ENCODE peak calls at places on chromosomes 7 and 10, in five cellular contexts. One of them, this sample, is unnamed.

GRCh38 chr7:19982841-19983835 is 209.7 kb upstream of the TMEM196 start:
- DNase-seq in fibroblast of the aortic adventitia: peak; percentile 93
- DNase-seq in Peyer's patch: peak; percentile 20
- DNase-seq in Calu3: peak; percentile 61
- DNase-seq in BJ: peak; percentile 7
- DNase-seq in this sample: no peak

GRCh38 chr10:61789031-61789430 is 112.5 kb upstream of the ARID5B start:
- DNase-seq in fibroblast of the aortic adventitia: no peak
- DNase-seq in Peyer's patch: no peak
- DNase-seq in Calu3: no peak
- DNase-seq in BJ: no peak
- DNase-seq in this sample: no peak

GRCh38 chr7:157211710-157212109 is 73.0 kb downstream of the UBE3C start:
- DNase-seq in fibroblast of the aortic adventitia: peak; percentile 45
- DNase-seq in Peyer's patch: no peak
- DNase-seq in Calu3: no peak
- DNase-seq in BJ: no peak
- DNase-seq in this sample: no peak

GRCh38 chr10:1564791-1565190 is 172.5 kb downstream of the ADARB2 start:
- DNase-seq in fibroblast of the aortic adventitia: no peak
- DNase-seq in Peyer's patch: no peak
- DNase-seq in Calu3: no peak
- DNase-seq in BJ: no peak
- DNase-seq in this sample: no peak

GRCh38 chr7:3244241-3244814 is 56.7 kb upstream of the SDK1 start:
- DNase-seq in fibroblast of the aortic adventitia: peak; percentile 73
- DNase-seq in Peyer's patch: no peak
- DNase-seq in Calu3: peak; percentile 58
- DNase-seq in BJ: no peak
- DNase-seq in this sample: no peak

GRCh38 chr10:99658622-99659030 is 683 bp upstream of the ENTPD7 start:
- DNase-seq in fibroblast of the aortic adventitia: peak; percentile 47
- DNase-seq in Peyer's patch: peak; percentile 70
- DNase-seq in Calu3: no peak
- DNase-seq in BJ: no peak
- DNase-seq in this sample: no peak

GRCh38 chr7:21898265-21898930 is 47.3 kb downstream of the CDCA7L start:
- DNase-seq in fibroblast of the aortic adventitia: no peak
- DNase-seq in Peyer's patch: peak; percentile 45
- DNase-seq in Calu3: no peak
- DNase-seq in BJ: no peak
- DNase-seq in this sample: peak; percentile 31

GRCh38 chr7:27189560-27190283 is 4.7 kb upstream of the HOXA11 start:
- DNase-seq in fibroblast of the aortic adventitia: no peak
- DNase-seq in Peyer's patch: no peak
- DNase-seq in Calu3: no peak
- DNase-seq in BJ: no peak
- DNase-seq in this sample: no peak

GRCh38 chr10:50896721-50897120 is 11.3 kb upstream of the A1CF start:
- DNase-seq in fibroblast of the aortic adventitia: no peak
- DNase-seq in Peyer's patch: no peak
- DNase-seq in Calu3: no peak
- DNase-seq in BJ: no peak
- DNase-seq in this sample: no peak

GRCh38 chr10:59865101-59865500 is 41.3 kb downstream of the CCDC6 start:
- DNase-seq in fibroblast of the aortic adventitia: peak; percentile 56
- DNase-seq in Peyer's patch: no peak
- DNase-seq in Calu3: peak; percentile 71
- DNase-seq in BJ: no peak
- DNase-seq in this sample: peak; percentile 24

GRCh38 chr7:149664666-149665065 is 108.7 kb downstream of the ZNF467 start:
- DNase-seq in fibroblast of the aortic adventitia: no peak
- DNase-seq in Peyer's patch: no peak
- DNase-seq in Calu3: no peak
- DNase-seq in BJ: no peak
- DNase-seq in this sample: no peak

GRCh38 chr10:107022600-107023354 is 141.7 kb downstream of the SORCS1 start:
- DNase-seq in fibroblast of the aortic adventitia: no peak
- DNase-seq in Peyer's patch: no peak
- DNase-seq in Calu3: no peak
- DNase-seq in BJ: no peak
- DNase-seq in this sample: no peak

GRCh38 chr10:3689871-3690510 is 95.0 kb downstream of the KLF6 start:
- DNase-seq in fibroblast of the aortic adventitia: no peak
- DNase-seq in Peyer's patch: no peak
- DNase-seq in Calu3: no peak
- DNase-seq in BJ: no peak
- DNase-seq in this sample: no peak

DNA sequence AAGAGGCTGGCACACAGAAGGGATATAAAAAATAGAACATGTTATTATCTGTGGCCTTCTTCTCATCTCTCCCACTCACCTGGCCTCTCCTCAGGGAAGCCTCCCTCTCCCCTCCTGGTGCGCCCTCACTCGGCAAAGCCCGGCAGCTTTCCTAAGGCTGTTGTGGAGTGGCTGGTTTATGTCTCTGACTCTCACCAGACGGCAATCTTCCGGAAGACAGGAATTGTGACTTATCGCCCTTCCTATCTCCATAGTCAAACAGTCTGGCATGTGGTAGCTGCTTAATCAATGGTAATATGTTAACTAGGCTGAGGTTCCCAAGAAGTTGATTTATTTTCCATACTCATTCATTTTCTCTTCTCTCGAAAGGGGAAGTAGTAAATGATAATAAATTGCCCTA is 78.7 kb downstream of the ATXN7L1 start:
- DNase-seq in fibroblast of the aortic adventitia: no peak
- DNase-seq in Peyer's patch: no peak
- DNase-seq in Calu3: no peak
- DNase-seq in BJ: no peak
- DNase-seq in this sample: no peak
- TF ChIP-seq CTCF in fibroblast of the aortic adventitia: no peak
- TF ChIP-seq CTCF in Peyer's patch: no peak
- TF ChIP-seq CTCF in Calu3: no peak
- TF ChIP-seq CTCF in BJ: no peak
- TF ChIP-seq CTCF in this sample: no peak

GRCh38 chr10:102713483-102713813 is 749 bp downstream of the ARL3 start:
- DNase-seq in fibroblast of the aortic adventitia: no peak
- DNase-seq in Peyer's patch: no peak
- DNase-seq in Calu3: no peak
- DNase-seq in BJ: no peak
- DNase-seq in this sample: no peak
- TF ChIP-seq CTCF in fibroblast of the aortic adventitia: peak; percentile 66
- TF ChIP-seq CTCF in Peyer's patch: no peak
- TF ChIP-seq CTCF in Calu3: no peak
- TF ChIP-seq CTCF in BJ: no peak
- TF ChIP-seq CTCF in this sample: no peak

GRCh38 chr10:122980209-122981065 is at the start of gene PSTK:
- DNase-seq in fibroblast of the aortic adventitia: peak; percentile 92
- DNase-seq in Peyer's patch: peak; percentile 89
- DNase-seq in Calu3: peak; percentile 79
- DNase-seq in BJ: peak; percentile 44
- DNase-seq in this sample: peak; percentile 96
- TF ChIP-seq CTCF in fibroblast of the aortic adventitia: peak; percentile 99
- TF ChIP-seq CTCF in Peyer's patch: peak; percentile 95
- TF ChIP-seq CTCF in Calu3: peak; percentile 72
- TF ChIP-seq CTCF in BJ: peak; percentile 96
- TF ChIP-seq CTCF in this sample: peak; percentile 84

DNA sequence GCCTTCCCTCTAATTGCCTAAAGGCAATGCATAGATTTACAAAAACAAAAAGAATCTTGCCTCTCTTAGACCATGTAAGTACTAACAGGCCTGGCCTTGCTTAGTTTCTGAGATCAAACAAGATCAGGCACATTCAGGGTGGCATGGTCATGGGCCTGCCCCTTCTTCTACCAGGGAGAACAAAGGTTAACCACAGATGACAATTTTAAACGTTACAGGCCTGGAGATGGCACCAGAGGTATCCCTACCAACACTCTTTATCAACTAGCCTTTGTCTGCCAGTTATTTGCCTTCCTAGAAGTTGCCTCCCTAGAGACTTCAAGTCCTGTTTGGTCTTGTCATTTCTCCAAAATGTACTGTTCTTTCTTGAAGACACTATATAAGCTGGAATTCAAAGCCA is 252.6 kb downstream of the DOCK4 start:
- DNase-seq in fibroblast of the aortic adventitia: peak; percentile 33
- DNase-seq in Peyer's patch: no peak
- DNase-seq in Calu3: no peak
- DNase-seq in BJ: no peak
- DNase-seq in this sample: no peak
- TF ChIP-seq CTCF in fibroblast of the aortic adventitia: no peak
- TF ChIP-seq CTCF in Peyer's patch: no peak
- TF ChIP-seq CTCF in Calu3: no peak
- TF ChIP-seq CTCF in BJ: no peak
- TF ChIP-seq CTCF in this sample: no peak

This sample was measured in GM20000.